ENCODE peak calls at places on chromosome 11, in nine cellular contexts. Q, M, Z, T, W, N, I, X and P are unnamed samples.

GRCh38 chr11:61691378-61692156 is 11.4 kb downstream of the DAGLA start:
- DNase-seq in M (no peak), T (no peak), W (no peak), X (no peak), I (no peak), N (no peak), Q (no peak), Z (no peak), P (no peak)

GRCh38 chr11:76769645-76770586 is 13.2 kb upstream of the TSKU start:
- DNase-seq in Q (no peak), M (peak; percentile 52), W (no peak), Z (no peak), X (no peak), T (peak; percentile 32), I (no peak), N (no peak), P (no peak)

GRCh38 chr11:124863137-124863825 is 2.0 kb upstream of the ROBO3 start:
- DNase-seq in W (no peak), M (peak; percentile 39), X (peak; percentile 8), T (peak; percentile 55), N (no peak), Q (no peak), Z (no peak), I (peak; percentile 47), P (no peak)

GRCh38 chr11:110286298-110287040 is 9.9 kb downstream of the RDX start:
- DNase-seq in X (no peak), M (no peak), I (no peak), N (no peak), T (no peak), W (no peak), Z (peak; percentile 23), Q (no peak), P (no peak)

GRCh38 chr11:100903284-100903683 is 216.2 kb downstream of the ARHGAP42 start:
- DNase-seq in Z (no peak), W (no peak), X (no peak), Q (no peak), M (peak; percentile 34), T (peak; percentile 8), N (no peak), I (no peak), P (no peak)

GRCh38 chr11:86511086-86511551 is 136.4 kb downstream of the CCDC81 start:
- DNase-seq in M (peak; percentile 74), N (no peak), Q (no peak), Z (no peak), W (no peak), X (peak; percentile 79), I (no peak), T (peak; percentile 78), P (no peak)

GRCh38 chr11:119624102-119624615 is 104.8 kb downstream of the NECTIN1 start:
- DNase-seq in T (no peak), Q (no peak), W (no peak), N (no peak), I (no peak), M (no peak), X (no peak), Z (peak; percentile 29), P (no peak)

GRCh38 chr11:20154381-20154780 is 5.9 kb downstream of the DBX1 start:
- DNase-seq in X (no peak), I (no peak), T (no peak), W (no peak), M (no peak), N (no peak), Z (no peak), Q (no peak), P (no peak)

GRCh38 chr11:120184371-120184945 is 26.4 kb upstream of the OAF start:
- DNase-seq in N (no peak), W (no peak), I (no peak), M (no peak), X (no peak), Q (peak; percentile 71), Z (no peak), T (no peak), P (no peak)

GRCh38 chr11:81989093-81989492 is 744.6 kb downstream of the FAM181B start:
- DNase-seq in X (peak; percentile 74), W (no peak), Q (no peak), N (no peak), T (no peak), Z (no peak), I (no peak), M (peak; percentile 3), P (peak; percentile 84)

GRCh38 chr11:87219266-87219665 is 181.5 kb downstream of the TMEM135 start:
- DNase-seq in Z (no peak), Q (no peak), N (no peak), I (no peak), M (no peak), T (peak; percentile 25), W (peak; percentile 6), X (no peak), P (no peak)

GRCh38 chr11:76803023-76803422 is 19.9 kb downstream of the TSKU start:
- DNase-seq in T (peak; percentile 82), W (no peak), N (no peak), Z (no peak), Q (peak; percentile 49), I (peak; percentile 80), X (peak; percentile 60), M (peak; percentile 64), P (no peak)

GRCh38 chr11:94885133-94885532 is 88.2 kb downstream of the CWC15 start:
- DNase-seq in I (no peak), M (no peak), Z (peak; percentile 3), X (peak; percentile 88), T (no peak), N (no peak), Q (no peak), W (peak; percentile 46), P (peak; percentile 86)

GRCh38 chr11:84289381-84289906 is 1003.3 kb upstream of the CCDC90B start:
- DNase-seq in T (peak; percentile 12), X (peak; percentile 80), Z (no peak), Q (no peak), M (peak; percentile 87), W (peak; percentile 63), N (no peak), I (no peak), P (no peak)

GRCh38 chr11:80144932-80145612 is 704.2 kb upstream of the TENM4 start:
- DNase-seq in W (no peak), X (no peak), M (no peak), T (no peak), N (no peak), Z (no peak), Q (no peak), I (no peak), P (no peak)

GRCh38 chr11:67423891-67424613 is 4.2 kb upstream of the RPS6KB2 start:
- DNase-seq in N (no peak), W (no peak), I (no peak), T (no peak), M (no peak), Z (no peak), X (no peak), Q (no peak), P (no peak)

GRCh38 chr11:134033696-134034491 is 35.0 kb upstream of the JAM3 start:
- DNase-seq in N (peak; percentile 62), W (peak; percentile 19), I (peak; percentile 85), T (peak; percentile 88), M (peak; percentile 78), X (peak; percentile 82), Q (peak; percentile 75), Z (no peak), P (peak; percentile 95)

GRCh38 chr11:1834132-1834610 is 619 bp upstream of the SYT8 start:
- DNase-seq in W (no peak), Z (no peak), T (no peak), I (no peak), X (no peak), Q (no peak), N (no peak), M (no peak), P (no peak)
- H3K4me3 ChIP-seq in W (no peak overlapping the region), Z (no peak overlapping the region), T (no peak overlapping the region), I (no peak overlapping the region), X (no peak overlapping the region), Q (no peak overlapping the region), N (no peak overlapping the region), M (no peak overlapping the region), P (no peak overlapping the region)

GRCh38 chr11:12177739-12178338 is 67.4 kb downstream of the MICAL2 start:
- DNase-seq in T (no peak), I (no peak), Z (no peak), N (no peak), W (no peak), M (peak; percentile 55), X (no peak), Q (no peak), P (no peak)

GRCh38 chr11:12174145-12175143 is 64.1 kb downstream of the MICAL2 start:
- DNase-seq in T (peak; percentile 39), Z (no peak), X (peak; percentile 71), I (no peak), W (peak; percentile 81), M (peak; percentile 89), Q (no peak), N (no peak), P (no peak)

GRCh38 chr11:12173111-12173510 is 62.7 kb downstream of the MICAL2 start:
- DNase-seq in N (no peak), I (no peak), Z (no peak), T (no peak), M (no peak), Q (no peak), X (no peak), W (no peak), P (no peak)

GRCh38 chr11:12172493-12173013 is 62.2 kb downstream of the MICAL2 start:
- DNase-seq in Q (no peak), T (no peak), X (no peak), W (no peak), I (no peak), M (no peak), Z (no peak), N (no peak), P (no peak)

GRCh38 chr11:12175694-12176241 is 65.4 kb downstream of the MICAL2 start:
- DNase-seq in T (peak; percentile 80), W (peak; percentile 59), M (peak; percentile 97), Q (no peak), I (no peak), X (peak; percentile 93), N (no peak), Z (no peak), P (peak; percentile 62)
- H3K4me3 ChIP-seq in T (no peak overlapping the region), W (no peak overlapping the region), M (no peak overlapping the region), Q (no peak overlapping the region), I (no peak overlapping the region), X (no peak overlapping the region), N (no peak overlapping the region), Z (no peak overlapping the region), P (no peak overlapping the region)

GRCh38 chr11:414333-414857 is 404 bp downstream of the SIGIRR start:
- DNase-seq in Z (peak; percentile 49), M (no peak), T (no peak), W (no peak), N (no peak), I (no peak), Q (no peak), X (no peak), P (no peak)
- H3K4me3 ChIP-seq in Z (peak overlapping the region; percentile 54), M (no peak overlapping the region), T (no peak overlapping the region), W (peak overlapping the region; percentile 10), N (peak overlapping the region; percentile 92), I (peak overlapping the region; percentile 39), Q (peak overlapping the region; percentile 56), X (no peak overlapping the region), P (no peak overlapping the region)

DNA sequence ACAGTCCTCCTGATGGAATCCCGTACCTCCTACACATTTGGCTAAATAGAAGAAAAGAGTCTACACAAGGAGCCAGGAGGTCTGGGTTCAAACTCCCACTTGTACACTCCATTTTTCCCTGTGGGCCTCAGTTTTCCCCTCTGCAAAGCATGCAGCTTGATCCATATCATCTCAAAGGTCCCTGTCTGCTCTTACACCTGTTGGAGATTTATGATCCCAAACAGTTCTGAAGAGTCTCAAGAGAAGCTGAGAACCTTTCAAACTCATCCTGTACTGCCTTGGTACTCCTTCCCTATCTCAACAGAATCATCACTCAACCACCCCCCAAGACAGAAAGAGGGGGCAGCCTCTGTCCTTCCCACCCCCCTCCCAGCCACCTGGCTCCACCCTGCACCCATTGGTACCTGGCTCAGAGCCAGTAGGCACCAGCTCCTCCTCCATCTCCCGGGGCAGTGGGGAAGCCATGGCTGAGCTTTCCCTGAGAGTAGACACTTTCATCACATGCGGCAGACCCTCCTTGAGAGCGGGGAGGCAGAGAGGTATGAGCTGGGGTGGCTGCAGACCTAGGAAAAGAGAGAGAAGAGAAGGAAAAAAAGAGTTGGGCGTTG is 3.3 kb downstream of the TNKS1BP1 start:
- DNase-seq in T (no peak), Q (no peak), N (no peak), M (no peak), X (no peak), Z (no peak), W (no peak), I (no peak), P (no peak)
- H3K4me3 ChIP-seq in T (no peak overlapping the region), Q (peak overlapping the region; percentile 81), N (no peak overlapping the region), M (peak overlapping the region; percentile 33), X (peak overlapping the region; percentile 84), Z (no peak overlapping the region), W (no peak overlapping the region), I (peak overlapping the region; percentile 92), P (peak overlapping the region; percentile 77)